ENCODE peak calls at places on chromosomes 16 and 17, in eight cellular contexts. Q, F, O, R, Z, V, C and T are unnamed samples.

GRCh38 chr16:529012-529575 is 1.6 kb downstream of the CAPN15 start:
- DNase-seq in R (no peak), O (no peak), Z (no peak), F (no peak), Q (no peak), V (no peak), C (no peak), T (no peak)

GRCh38 chr17:77892469-77893143 is 65.9 kb upstream of the TNRC6C start:
- DNase-seq in Z (no peak), R (no peak), C (peak), Q (peak), F (no peak), O (no peak), V (peak), T (peak)

GRCh38 chr16:16018705-16019104 is 69.3 kb downstream of the ABCC1 start:
- DNase-seq in F (no peak), O (peak), V (no peak), R (no peak), Z (no peak), C (no peak), Q (peak), T (no peak)

GRCh38 chr17:49890077-49890821 is 42.4 kb upstream of the TAC4 start:
- DNase-seq in V (peak), Z (no peak), R (no peak), O (no peak), F (no peak), C (peak), Q (peak), T (no peak)

GRCh38 chr16:27431773-27432599 is 30.0 kb downstream of the IL21R start:
- DNase-seq in F (peak), V (no peak), R (peak), C (no peak), Z (peak), O (no peak), Q (peak), T (no peak)

GRCh38 chr17:29585080-29585751 is 4.2 kb downstream of the GIT1 start:
- DNase-seq in F (no peak), V (no peak), C (peak), Z (no peak), R (peak), O (no peak), Q (no peak), T (peak)

GRCh38 chr16:75616541-75617010 is 6.5 kb downstream of the ADAT1 start:
- DNase-seq in O (no peak), Z (no peak), V (no peak), Q (no peak), R (no peak), C (no peak), F (no peak), T (no peak)

GRCh38 chr16:82002831-82003230 is 8.4 kb downstream of the SDR42E1 start:
- DNase-seq in Z (no peak), O (no peak), F (no peak), Q (no peak), R (no peak), C (no peak), V (no peak), T (no peak)

GRCh38 chr16:85570735-85571562 is 42.2 kb upstream of the GSE1 start:
- DNase-seq in C (no peak), F (no peak), Q (no peak), V (no peak), Z (no peak), R (no peak), O (no peak), T (peak)

GRCh38 chr17:1068356-1068755 is 71.4 kb downstream of the TIMM22 start:
- DNase-seq in O (no peak), F (no peak), C (no peak), Z (no peak), V (no peak), R (no peak), Q (peak), T (peak)

GRCh38 chr17:82981141-82981540 is 98.3 kb upstream of the METRNL start:
- DNase-seq in C (no peak), R (peak), Q (peak), Z (no peak), V (no peak), F (no peak), O (no peak), T (no peak)

GRCh38 chr17:81923302-81924260 is 4.0 kb downstream of the MAFG start:
- DNase-seq in V (peak), R (peak), Q (no peak), O (peak), F (peak), Z (peak), C (peak), T (peak)

GRCh38 chr17:11589706-11590105 is 8.6 kb upstream of the DNAH9 start:
- DNase-seq in C (no peak), V (no peak), O (no peak), F (no peak), Z (no peak), Q (no peak), R (no peak), T (no peak)

DNA sequence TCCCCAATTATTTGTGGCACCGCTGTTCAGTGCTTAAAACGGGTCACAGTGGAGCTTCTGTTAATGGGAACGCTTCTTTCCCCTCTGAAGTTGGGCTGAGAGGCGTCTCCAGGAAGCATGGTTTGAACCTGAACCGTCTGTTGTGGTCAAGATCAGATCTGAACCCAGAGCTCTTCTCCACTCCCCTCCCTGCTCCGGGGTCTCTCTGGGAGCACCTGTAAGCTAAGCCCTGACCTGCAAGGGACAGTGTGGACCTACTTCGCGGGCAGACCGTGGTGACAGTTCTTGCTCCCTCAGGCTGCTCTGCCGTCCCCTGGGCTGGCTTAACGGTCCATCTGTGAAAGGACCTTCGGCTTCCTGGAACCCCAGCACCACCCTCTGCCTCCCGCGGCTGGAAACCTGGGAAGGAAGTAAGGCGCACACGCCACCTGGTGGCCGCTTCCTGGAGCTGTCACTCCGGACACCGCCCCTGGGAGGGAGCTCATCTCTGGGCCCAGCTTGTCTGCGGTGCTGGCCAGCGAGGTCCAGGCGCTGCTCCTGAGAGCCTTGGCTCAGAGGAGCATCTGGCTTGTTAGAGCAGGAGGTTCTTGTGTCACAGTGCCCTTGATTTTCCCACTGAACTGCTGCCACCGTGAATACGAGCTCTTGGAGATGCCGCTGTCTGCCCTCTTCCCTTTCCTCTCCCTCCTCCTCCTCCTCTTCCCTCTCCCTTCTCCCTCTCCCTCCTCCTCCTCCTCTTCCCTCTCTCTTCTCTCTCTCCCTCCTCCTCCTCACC is 518.5 kb upstream of the EEF2KMT start:
- DNase-seq in V (peak), Q (peak), R (no peak), Z (no peak), O (peak), C (peak), F (no peak), T (peak)
- TF ChIP-seq CTCF in V (peak), Q (peak), R (no peak), Z (no peak), O (peak), C (peak), F (peak), T (peak)

GRCh38 chr16:47141773-47142468 is 1.8 kb downstream of the NETO2 start:
- DNase-seq in Z (peak), C (peak), V (peak), R (peak), O (peak), Q (peak), F (peak), T (peak)
- TF ChIP-seq CTCF in Z (peak), C (peak), V (peak), R (peak), O (peak), Q (peak), F (peak), T (peak)

DNA sequence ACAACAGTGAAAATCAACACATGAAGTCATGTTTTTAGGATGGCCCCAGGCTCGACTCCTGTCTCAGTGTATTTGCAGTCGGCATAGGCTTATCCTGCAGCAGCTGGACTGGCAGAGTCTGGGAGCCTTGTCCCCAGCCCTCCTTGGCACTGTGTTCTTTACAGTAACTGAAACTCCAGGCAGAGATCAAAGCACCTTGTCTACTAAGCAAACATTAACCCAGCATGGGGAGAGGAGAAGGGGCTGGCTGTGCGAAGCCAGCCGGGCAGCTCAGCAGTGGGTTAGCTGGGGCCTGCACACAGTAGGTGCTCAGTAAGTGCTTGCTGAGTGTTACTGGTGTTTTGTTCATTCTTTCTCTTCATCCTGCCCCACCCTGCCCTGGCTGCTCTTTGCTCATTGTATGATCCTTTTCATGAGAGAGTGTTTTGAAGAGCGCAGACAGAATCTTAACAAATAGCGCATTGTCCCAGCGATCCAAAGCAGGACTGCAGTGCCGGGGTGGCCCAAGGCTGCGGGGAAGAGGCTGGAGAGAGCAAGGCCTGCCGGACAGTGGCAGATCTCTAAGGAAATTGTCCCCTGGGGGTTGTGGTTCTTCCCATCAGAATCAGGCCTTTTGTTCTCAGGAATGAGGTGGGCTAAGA is 23.5 kb upstream of the ITGB4 start:
- DNase-seq in O (no peak), C (no peak), R (no peak), F (no peak), Q (peak), V (no peak), Z (no peak), T (no peak)
- TF ChIP-seq CTCF in O (no peak), C (no peak), R (no peak), F (no peak), Q (no peak), V (no peak), Z (no peak), T (no peak)

DNA sequence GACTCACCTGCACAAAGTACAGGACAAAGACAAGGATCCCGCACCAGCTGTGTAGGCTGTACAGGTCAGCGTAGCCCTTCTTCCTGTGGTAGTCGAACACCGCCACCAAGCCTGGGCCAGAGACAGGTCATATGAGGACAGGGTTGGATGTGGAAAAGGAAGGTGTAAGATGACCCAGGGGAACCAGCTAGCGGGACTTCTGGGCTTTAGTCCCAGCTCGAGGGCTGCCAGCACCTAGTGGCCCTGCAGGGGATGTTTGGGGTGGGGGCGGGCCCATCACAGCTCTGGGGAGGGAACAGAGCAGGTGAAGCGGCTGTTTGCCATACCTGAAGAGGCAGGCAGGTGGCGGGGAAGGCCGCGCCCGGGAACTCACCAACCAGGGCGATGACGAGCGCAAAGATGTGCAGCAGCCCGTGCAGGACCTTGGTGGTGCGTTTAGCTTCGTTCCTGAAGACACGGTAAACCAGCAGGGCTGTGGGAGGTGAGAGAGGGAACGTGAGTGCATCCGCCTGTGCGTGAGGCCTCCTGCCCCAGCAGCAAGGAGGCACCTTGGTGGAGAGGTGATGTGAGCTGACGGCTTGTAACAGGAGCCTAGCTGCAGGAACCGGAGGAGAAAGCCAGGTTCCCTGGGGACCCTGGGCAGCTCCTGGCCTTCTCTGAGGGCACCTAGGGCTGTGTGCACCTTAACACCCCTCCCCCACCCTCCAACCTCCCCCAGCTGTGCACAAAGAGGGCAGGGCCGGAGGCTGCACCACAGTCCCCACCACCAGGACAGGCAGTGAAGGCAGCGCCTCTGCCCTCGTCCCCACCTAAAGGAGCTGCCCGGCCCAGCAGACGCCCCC is 10.2 kb downstream of the CYB561 start:
- DNase-seq in Z (no peak), O (no peak), F (no peak), C (peak), V (no peak), Q (peak), R (no peak), T (no peak)
- TF ChIP-seq CTCF in Z (no peak), O (no peak), F (no peak), C (peak), V (no peak), Q (no peak), R (no peak), T (no peak)